ENCODE peak calls at places on chromosome 11, in nine cellular contexts. U is astrocyte, A is right atrium auricular region, N is upper lobe of right lung, V is adrenal gland, D is heart left ventricle, E is NT2/D1, C is HCT116, M is transverse colon. G is an unnamed sample. For H3K27me3 and H3K9me3, the result is how much of the 10 kb centered on the place peaks cover.

GRCh38 chr11:36425593-36426206 is 84.4 kb downstream of the TRAF6 start:
- DNase-seq in U (peak), A (no peak), N (no peak), V (no peak), D (no peak), E (no peak), C (no peak), M (no peak), G (no peak)

GRCh38 chr11:35796542-35796941 is 134.0 kb downstream of the TRIM44 start:
- DNase-seq in U (no peak), A (no peak), N (no peak), V (no peak), D (no peak), E (no peak), C (no peak), M (no peak), G (no peak)

GRCh38 chr11:93291146-93291545 is 39.4 kb upstream of the DEUP1 start:
- DNase-seq in U (no peak), A (no peak), N (no peak), V (no peak), D (no peak), E (no peak), C (no peak), M (no peak), G (no peak)

GRCh38 chr11:127610787-127611186 is 610.2 kb upstream of the KIRREL3 start:
- DNase-seq in U (no peak), A (no peak), N (no peak), V (no peak), D (no peak), E (no peak), C (no peak), M (no peak), G (no peak)

GRCh38 chr11:16098827-16099226 is 257.5 kb downstream of the SOX6 start:
- DNase-seq in U (no peak), A (no peak), N (no peak), V (no peak), D (no peak), E (no peak), C (no peak), M (no peak), G (no peak)

GRCh38 chr11:16881074-16881709 is 133.0 kb downstream of the PLEKHA7 start:
- DNase-seq in U (peak), A (peak), N (peak), V (peak), D (peak), E (no peak), C (no peak), M (no peak), G (no peak)

GRCh38 chr11:65643971-65644370 is 6.1 kb downstream of the SIPA1 start:
- DNase-seq in U (no peak), A (no peak), N (no peak), V (no peak), D (no peak), E (no peak), C (no peak), M (no peak), G (no peak)

GRCh38 chr11:62573006-62573591 is 592 bp downstream of the EEF1G start:
- DNase-seq in U (no peak), A (no peak), N (peak), V (no peak), D (no peak), E (no peak), C (no peak), M (no peak), G (no peak)

GRCh38 chr11:105179542-105180278 is 40.1 kb upstream of the CARD18 start:
- DNase-seq in U (peak), A (no peak), N (no peak), V (no peak), D (no peak), E (no peak), C (no peak), M (no peak), G (no peak)

GRCh38 chr11:134146598-134146997 is 77.2 kb downstream of the NCAPD3 start:
- DNase-seq in U (no peak), A (no peak), N (no peak), V (no peak), D (no peak), E (no peak), C (no peak), M (no peak), G (no peak)

GRCh38 chr11:114571712-114572111 is 12.0 kb upstream of the NXPE1 start:
- DNase-seq in U (no peak), A (no peak), N (no peak), V (no peak), D (no peak), E (no peak), C (no peak), M (no peak), G (no peak)

GRCh38 chr11:65047581-65048422 is 6.8 kb downstream of the SAC3D1 start:
- DNase-seq in U (no peak), A (peak), N (no peak), V (no peak), D (peak), E (no peak), C (no peak), M (no peak), G (no peak)

GRCh38 chr11:78575478-78575877 is 814 bp upstream of the NARS2 start:
- DNase-seq in U (no peak), A (no peak), N (no peak), V (no peak), D (no peak), E (no peak), C (no peak), M (no peak), G (no peak)

GRCh38 chr11:80955588-80955987 is 1514.8 kb upstream of the TENM4 start:
- DNase-seq in U (no peak), A (no peak), N (no peak), V (no peak), D (no peak), E (no peak), C (no peak), M (no peak), G (no peak)

GRCh38 chr11:6667733-6668374 is 12.2 kb upstream of the DCHS1 start:
- DNase-seq in U (no peak), A (no peak), N (no peak), V (no peak), D (no peak), E (no peak), C (peak), M (no peak), G (no peak)

GRCh38 chr11:117378966-117379865 is 51.6 kb downstream of the CEP164 start:
- DNase-seq in U (no peak), A (no peak), N (no peak), V (no peak), D (peak), E (no peak), C (no peak), M (no peak), G (no peak)

GRCh38 chr11:22764732-22765131 is 64.9 kb downstream of the SVIP start:
- DNase-seq in U (no peak), A (no peak), N (no peak), V (no peak), D (no peak), E (no peak), C (no peak), M (no peak), G (no peak)

GRCh38 chr11:17719940-17720795 is 797 bp downstream of the MYOD1 start:
- DNase-seq in U (peak), A (no peak), N (no peak), V (no peak), D (no peak), E (no peak), C (no peak), M (no peak), G (no peak)

GRCh38 chr11:128409476-128409875 is 177.9 kb downstream of the ETS1 start:
- DNase-seq in U (peak), A (no peak), N (no peak), V (no peak), D (no peak), E (no peak), C (no peak), M (no peak), G (no peak)

GRCh38 chr11:64294665-64295289 is 3.7 kb downstream of the KCNK4 start:
- DNase-seq in U (peak), A (no peak), N (no peak), V (no peak), D (no peak), E (no peak), C (no peak), M (no peak), G (no peak)

GRCh38 chr11:40388097-40388818 is 1071.2 kb downstream of the LRRC4C start:
- DNase-seq in U (peak), A (no peak), N (no peak), V (no peak), D (no peak), E (no peak), C (no peak), M (no peak), G (no peak)

GRCh38 chr11:4991066-4991465 is 3.6 kb upstream of the OR51L1 start:
- DNase-seq in U (no peak), A (no peak), N (no peak), V (no peak), D (no peak), E (no peak), C (no peak), M (no peak), G (no peak)

GRCh38 chr11:107840120-107840479 is 18.5 kb downstream of the SLC35F2 start:
- DNase-seq in U (no peak), A (no peak), N (no peak), V (no peak), D (no peak), E (no peak), C (no peak), M (peak), G (no peak)

GRCh38 chr11:2792376-2793250 is 92.8 kb upstream of the KCNQ1OT1 start:
- DNase-seq in U (no peak), A (no peak), N (peak), V (peak), D (peak), E (no peak), C (no peak), M (peak), G (no peak)

GRCh38 chr11:64758330-64759079 is 1.3 kb downstream of the PYGM start:
- DNase-seq in U (no peak), A (no peak), N (peak), V (no peak), D (no peak), E (no peak), C (no peak), M (no peak), G (no peak)

GRCh38 chr11:76173663-76174062 is 32.6 kb downstream of the WNT11 start:
- DNase-seq in U (no peak), A (no peak), N (no peak), V (no peak), D (no peak), E (no peak), C (no peak), M (no peak), G (no peak)

GRCh38 chr11:69865707-69866106 is 46.5 kb upstream of the FGF3 start:
- DNase-seq in U (no peak), A (no peak), N (no peak), V (no peak), D (no peak), E (no peak), C (no peak), M (no peak), G (no peak)

GRCh38 chr11:119484741-119485605 is 62.0 kb upstream of the THY1 start:
- DNase-seq in U (no peak), A (peak), N (no peak), V (peak), D (no peak), E (no peak), C (no peak), M (no peak), G (no peak)

GRCh38 chr11:112632866-112633505 is 328.2 kb upstream of the NCAM1 start:
- DNase-seq in U (peak), A (no peak), N (no peak), V (no peak), D (no peak), E (no peak), C (no peak), M (no peak), G (no peak)

GRCh38 chr11:12043221-12043620 is 34.8 kb upstream of the DKK3 start:
- DNase-seq in U (no peak), A (no peak), N (no peak), V (no peak), D (no peak), E (no peak), C (no peak), M (no peak), G (no peak)

GRCh38 chr11:96168623-96169022 is 174.4 kb downstream of the MAML2 start:
- DNase-seq in U (peak), A (no peak), N (no peak), V (peak), D (peak), E (no peak), C (no peak), M (no peak), G (no peak)

GRCh38 chr11:2975594-2975993 is 16.5 kb downstream of the NAP1L4 start:
- DNase-seq in U (no peak), A (no peak), N (no peak), V (no peak), D (peak), E (no peak), C (peak), M (no peak), G (no peak)

GRCh38 chr11:32432565-32433248 is 2.6 kb downstream of the WT1 start:
- DNase-seq in U (no peak), A (no peak), N (no peak), V (no peak), D (no peak), E (no peak), C (no peak), M (no peak), G (no peak)
- H3K27me3 ChIP-seq in U (half or more), A (under half), N (half or more), V (half or more), D (half or more), E (half or more), C (under half), M (half or more), G (half or more)

DNA sequence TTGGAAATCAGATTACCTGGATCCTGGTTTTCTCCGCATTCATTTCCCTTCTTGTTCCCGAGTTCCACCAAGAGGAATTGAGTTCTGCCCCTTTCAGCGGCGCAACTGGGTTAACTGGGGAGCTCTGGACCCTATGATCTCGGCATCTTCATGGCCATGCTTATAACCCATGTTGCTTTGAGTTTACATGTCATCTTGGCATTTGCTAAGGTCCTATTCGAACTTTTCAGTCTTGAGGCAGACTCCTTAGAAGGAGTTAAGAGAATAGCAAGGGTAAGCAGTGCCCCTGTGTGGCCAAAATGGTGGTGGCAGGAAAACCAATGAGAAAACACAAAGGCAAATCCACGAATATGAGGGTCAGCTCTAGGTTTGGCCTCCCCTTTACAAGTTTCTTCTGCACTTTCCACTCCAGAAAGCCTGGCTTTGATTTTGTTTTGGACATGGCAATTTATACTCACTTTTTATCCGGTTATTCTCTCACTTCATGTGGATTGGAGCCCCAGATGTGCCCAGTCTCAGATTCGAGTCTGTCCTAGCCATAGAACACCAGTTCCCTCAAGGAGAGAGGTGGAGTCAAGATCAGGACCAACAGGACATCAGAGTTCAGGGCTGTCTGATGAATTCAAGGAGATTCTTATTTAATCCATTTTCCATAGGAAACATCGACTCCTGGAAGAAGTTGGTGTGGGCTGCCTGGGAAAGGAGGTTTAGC is 55.3 kb upstream of the FBXO3 start:
- DNase-seq in U (peak), A (peak), N (no peak), V (peak), D (peak), E (peak), C (peak), M (peak), G (peak)
- H3K9me3 ChIP-seq in U (under half), A (under half), N (under half), V (under half), D (under half), E (under half), C (under half), M (under half), G (under half)

GRCh38 chr11:57778318-57779037 is 16.9 kb downstream of the CTNND1 start:
- DNase-seq in U (peak), A (peak), N (peak), V (peak), D (peak), E (peak), C (peak), M (peak), G (no peak)
- H3K4me3 ChIP-seq in U (peak), A (no peak), N (peak), V (no peak), D (peak), E (no peak), C (peak), M (peak), G (no peak)

DNA sequence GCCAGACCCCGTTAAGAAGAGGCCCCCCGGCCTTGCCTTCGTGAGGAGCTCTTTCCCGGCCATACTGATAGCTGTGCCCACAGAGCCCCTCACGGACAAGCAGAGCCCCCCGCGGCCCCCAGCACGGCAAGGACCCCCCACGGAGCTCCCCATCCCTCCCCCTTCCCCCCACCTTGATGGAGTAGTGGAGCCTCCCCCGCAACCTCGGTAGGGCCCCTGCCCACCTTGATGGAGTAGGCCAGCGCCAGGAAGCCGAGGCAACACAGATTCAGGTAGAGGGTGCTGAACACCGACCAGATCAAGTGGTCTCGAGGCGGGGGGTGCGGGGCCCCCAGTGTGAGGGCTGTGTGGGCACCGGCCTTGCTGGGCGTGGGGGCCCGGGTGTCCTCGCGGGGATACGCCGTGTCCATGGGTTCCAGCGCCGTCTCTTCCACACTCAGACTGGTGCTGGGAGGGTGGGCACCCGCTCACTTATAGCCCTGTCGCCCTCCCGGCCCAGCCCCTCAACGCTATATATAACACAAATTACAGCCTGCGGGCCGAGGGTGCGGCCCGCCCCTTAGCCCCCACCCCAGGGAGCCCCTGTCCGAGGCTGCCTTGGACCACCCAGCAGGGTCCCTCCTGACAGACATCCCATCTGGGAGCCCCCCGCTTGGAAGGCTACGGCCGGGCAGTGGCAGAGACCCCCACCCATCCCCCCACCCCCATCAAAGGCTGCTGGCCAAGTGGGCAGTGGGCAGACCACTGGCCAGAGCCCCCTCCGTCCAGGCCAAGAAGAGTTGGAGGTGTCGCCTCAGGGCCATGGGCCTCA is at the start of gene IFITM5:
- DNase-seq in U (no peak), A (no peak), N (peak), V (no peak), D (no peak), E (no peak), C (no peak), M (no peak), G (no peak)
- H3K27me3 ChIP-seq in U (under half), A (under half), N (under half), V (under half), D (under half), E (under half), C (under half), M (under half), G (under half)

G was measured in iPS DF 6.9.